ENCODE peak calls at places on chromosome 12, in eight cellular contexts. H, F, K, O, S, E, P and L are unnamed samples.

GRCh38 chr12:76020281-76020680 is 11.3 kb downstream of the PHLDA1 start:
- DNase-seq in H (no peak), F (no peak), K (no peak), O (peak; percentile 76), S (peak; percentile 65), E (no peak), P (no peak), L (peak; percentile 85)

GRCh38 chr12:112716099-112717093 is 75.2 kb upstream of the RPH3A start:
- DNase-seq in H (peak; percentile 48), F (no peak), K (peak; percentile 22), O (no peak), S (no peak), E (no peak), P (no peak), L (peak; percentile 60)

GRCh38 chr12:103273645-103274044 is 222.1 kb downstream of the C12orf42 start:
- DNase-seq in H (no peak), F (no peak), K (no peak), O (no peak), S (no peak), E (no peak), P (no peak), L (peak; percentile 8)

GRCh38 chr12:105257321-105257728 is 21.4 kb upstream of the APPL2 start:
- DNase-seq in H (no peak), F (peak; percentile 84), K (no peak), O (no peak), S (peak; percentile 93), E (no peak), P (no peak), L (no peak)

GRCh38 chr12:51683763-51684357 is 92.8 kb downstream of the SCN8A start:
- DNase-seq in H (no peak), F (peak; percentile 75), K (no peak), O (no peak), S (peak; percentile 86), E (peak; percentile 32), P (no peak), L (no peak)

GRCh38 chr12:95848575-95849388 is 10.0 kb upstream of the SNRPF start:
- DNase-seq in H (peak; percentile 49), F (peak; percentile 36), K (peak; percentile 73), O (no peak), S (peak; percentile 69), E (no peak), P (no peak), L (peak; percentile 45)

GRCh38 chr12:111303531-111303930 is 65.4 kb downstream of the PHETA1 start:
- DNase-seq in H (no peak), F (no peak), K (no peak), O (no peak), S (no peak), E (no peak), P (no peak), L (no peak)

GRCh38 chr12:12540261-12541013 is 22.2 kb downstream of the DUSP16 start:
- DNase-seq in H (no peak), F (no peak), K (no peak), O (no peak), S (no peak), E (no peak), P (no peak), L (no peak)

GRCh38 chr12:127928615-127929014 is 338.4 kb upstream of the TMEM132C start:
- DNase-seq in H (no peak), F (peak; percentile 54), K (no peak), O (no peak), S (peak; percentile 72), E (no peak), P (no peak), L (no peak)